ENCODE peak calls at places on chromosomes 11 and 22, in four cellular contexts. T is choroid plexus epithelial cell, Q is stromal cell of bone marrow, A is left cardiac atrium. Y is an unnamed sample.

GRCh38 chr22:19629720-19630419 is 84.4 kb upstream of the SEPTIN5 start:
- DNase-seq in T (peak), Q (peak), A (peak), Y (peak)

GRCh38 chr22:23181763-23182288 is 1.5 kb downstream of the BCR start:
- DNase-seq in T (no peak), Q (no peak), A (no peak), Y (no peak)

GRCh38 chr11:73759520-73760065 is 1.3 kb downstream of the RAB6A start:
- DNase-seq in T (peak), Q (peak), A (no peak), Y (peak)

GRCh38 chr11:120839201-120839600 is 184.7 kb upstream of the TBCEL start:
- DNase-seq in T (no peak), Q (no peak), A (no peak), Y (no peak)

GRCh38 chr11:66126808-66127555 is 56.9 kb downstream of the PACS1 start:
- DNase-seq in T (peak), Q (peak), A (peak), Y (peak)

GRCh38 chr22:44640618-44641155 is 61.3 kb upstream of the PRR5 start:
- DNase-seq in T (no peak), Q (no peak), A (no peak), Y (no peak)

GRCh38 chr22:50260801-50261614 is 475 bp downstream of the MAPK12 start:
- DNase-seq in T (peak), Q (no peak), A (peak), Y (peak)

GRCh38 chr11:86513746-86514373 is 139.2 kb downstream of the CCDC81 start:
- DNase-seq in T (no peak), Q (no peak), A (no peak), Y (no peak)

GRCh38 chr11:125141686-125142535 is 22.6 kb upstream of the PKNOX2 start:
- DNase-seq in T (peak), Q (no peak), A (peak), Y (peak)

GRCh38 chr11:82869657-82870056 is 30.6 kb downstream of the PRCP start:
- DNase-seq in T (no peak), Q (no peak), A (no peak), Y (no peak)

GRCh38 chr22:28151241-28151640 is 232.2 kb upstream of the PITPNB start:
- DNase-seq in T (no peak), Q (no peak), A (no peak), Y (no peak)

GRCh38 chr11:15720460-15720859 is 605.7 kb downstream of the INSC start:
- DNase-seq in T (peak), Q (no peak), A (no peak), Y (no peak)

GRCh38 chr11:61141601-61142028 is 19.6 kb downstream of the VPS37C start:
- DNase-seq in T (no peak), Q (no peak), A (no peak), Y (no peak)

GRCh38 chr11:73971175-73971719 is 11.4 kb downstream of the UCP2 start:
- DNase-seq in T (no peak), Q (no peak), A (no peak), Y (no peak)

GRCh38 chr11:112221263-112221835 is 4.9 kb upstream of the PTS start:
- DNase-seq in T (no peak), Q (no peak), A (no peak), Y (no peak)

GRCh38 chr11:115552151-115552550 is 47.9 kb upstream of the CADM1 start:
- DNase-seq in T (no peak), Q (no peak), A (no peak), Y (no peak)

GRCh38 chr22:20595461-20595860 is 88.1 kb downstream of the MED15 start:
- DNase-seq in T (no peak), Q (no peak), A (no peak), Y (no peak)

GRCh38 chr22:50192825-50193204 is 7.1 kb downstream of the TRABD start:
- DNase-seq in T (no peak), Q (no peak), A (no peak), Y (no peak)

GRCh38 chr11:43575931-43576833 is 104.4 kb upstream of the HSD17B12 start:
- DNase-seq in T (no peak), Q (no peak), A (no peak), Y (no peak)

GRCh38 chr11:15757299-15757698 is 599.0 kb downstream of the SOX6 start:
- DNase-seq in T (no peak), Q (no peak), A (no peak), Y (no peak)

GRCh38 chr11:73645570-73645969 is 811 bp upstream of the PLEKHB1 start:
- DNase-seq in T (no peak), Q (no peak), A (no peak), Y (no peak)

GRCh38 chr22:44924724-44925123 is 85.1 kb downstream of the PHF21B start:
- DNase-seq in T (no peak), Q (no peak), A (no peak), Y (no peak)

GRCh38 chr11:18791175-18792065 is at the start of gene PTPN5:
- DNase-seq in T (peak), Q (no peak), A (no peak), Y (peak)

GRCh38 chr11:120208777-120209176 is 2.1 kb upstream of the OAF start:
- DNase-seq in T (peak), Q (peak), A (peak), Y (peak)

GRCh38 chr11:12174145-12175143 is 64.1 kb downstream of the MICAL2 start:
- DNase-seq in T (peak), Q (no peak), A (no peak), Y (peak)

GRCh38 chr11:65850217-65851082 is 7.5 kb downstream of the CFL1 start:
- DNase-seq in T (peak), Q (no peak), A (no peak), Y (no peak)

GRCh38 chr22:49966041-49966715 is 5.6 kb downstream of the PIM3 start:
- DNase-seq in T (no peak), Q (no peak), A (peak), Y (no peak)

GRCh38 chr22:41094036-41094435 is 1.6 kb downstream of the EP300 start:
- DNase-seq in T (peak), Q (no peak), A (no peak), Y (peak)

GRCh38 chr11:120511116-120511803 is at the start of gene GRIK4:
- DNase-seq in T (peak), Q (peak), A (peak), Y (peak)

GRCh38 chr22:39205344-39206021 is 39.3 kb downstream of the PDGFB start:
- DNase-seq in T (peak), Q (peak), A (no peak), Y (peak)

GRCh38 chr22:28398987-28399386 is 280.7 kb downstream of the TTC28 start:
- DNase-seq in T (no peak), Q (no peak), A (no peak), Y (peak)

GRCh38 chr22:26708256-26709009 is 51.0 kb downstream of the MIAT start:
- DNase-seq in T (peak), Q (no peak), A (no peak), Y (peak)

GRCh38 chr11:1756024-1756561 is 5.7 kb upstream of the IFITM10 start:
- DNase-seq in T (no peak), Q (no peak), A (peak), Y (no peak)

GRCh38 chr11:118436639-118437045 is 350 bp downstream of the KMT2A start:
- DNase-seq in T (peak), Q (no peak), A (peak), Y (peak)

GRCh38 chr11:36037031-36037430 is 93.2 kb downstream of the LDLRAD3 start:
- DNase-seq in T (peak), Q (no peak), A (peak), Y (peak)

GRCh38 chr11:15707971-15708370 is 593.2 kb downstream of the INSC start:
- DNase-seq in T (peak), Q (no peak), A (peak), Y (peak)

Y was measured in iris pigment epithelial cell.